ENCODE peak calls at places on chromosomes 12 and 14, in four cellular contexts. B is SK-N-SH, P is K562, I is HepG2. A is an unnamed sample.

GRCh38 chr12:34399631-34400422 is 377.5 kb downstream of the ALG10 start:
- DNase-seq in I (no peak), P (peak), B (peak), A (no peak)

GRCh38 chr14:92493024-92493423 is 20.6 kb upstream of the RIN3 start:
- DNase-seq in B (no peak), P (no peak), I (no peak), A (no peak)

GRCh38 chr12:122886851-122887816 is 8.8 kb downstream of the VPS37B start:
- DNase-seq in B (no peak), I (no peak), P (peak), A (peak)

GRCh38 chr12:56032006-56032405 is 9.7 kb upstream of the RPS26 start:
- DNase-seq in B (no peak), I (no peak), P (no peak), A (no peak)

GRCh38 chr14:68137704-68138619 is 318.4 kb downstream of the RAD51B start:
- DNase-seq in B (peak), I (peak), P (peak), A (peak)

GRCh38 chr12:53069621-53070410 is 9.4 kb downstream of the SPRYD3 start:
- DNase-seq in P (no peak), I (no peak), B (no peak), A (no peak)

GRCh38 chr12:105992849-105993740 is 145.7 kb downstream of the NUAK1 start:
- DNase-seq in P (no peak), I (no peak), B (no peak), A (no peak)

GRCh38 chr12:111034911-111035577 is 114.7 kb upstream of the MYL2 start:
- DNase-seq in P (no peak), B (peak), I (no peak), A (no peak)

GRCh38 chr12:129750426-129750825 is 153.4 kb downstream of the TMEM132D start:
- DNase-seq in P (no peak), I (no peak), B (no peak), A (no peak)

GRCh38 chr12:121088208-121088585 is 44.5 kb upstream of the P2RX7 start:
- DNase-seq in I (no peak), P (no peak), B (no peak), A (no peak)

GRCh38 chr12:104626069-104626690 is 169.4 kb downstream of the CHST11 start:
- DNase-seq in P (no peak), B (no peak), I (no peak), A (no peak)

GRCh38 chr14:77372304-77372841 is 4.5 kb downstream of the TMED8 start:
- DNase-seq in B (no peak), I (peak), P (no peak), A (no peak)

GRCh38 chr14:96929969-96930368 is 132.8 kb downstream of the VRK1 start:
- DNase-seq in B (no peak), P (no peak), I (no peak), A (no peak)

GRCh38 chr14:49946320-49947141 is 53.6 kb downstream of the ARF6 start:
- DNase-seq in I (peak), P (no peak), B (peak), A (no peak)

GRCh38 chr12:101097829-101098580 is 112.0 kb downstream of the SLC5A8 start:
- DNase-seq in B (no peak), P (no peak), I (no peak), A (no peak)

GRCh38 chr14:31122098-31122611 is 85.4 kb downstream of the HECTD1 start:
- DNase-seq in I (no peak), P (no peak), B (no peak), A (no peak)

GRCh38 chr12:100767371-100767770 is 27.2 kb upstream of the ANO4 start:
- DNase-seq in P (no peak), B (no peak), I (no peak), A (no peak)

GRCh38 chr12:96044017-96044985 is 8.9 kb upstream of the LTA4H start:
- DNase-seq in I (no peak), P (no peak), B (no peak), A (no peak)

GRCh38 chr12:46430340-46430948 is 57.9 kb upstream of the SLC38A2 start:
- DNase-seq in B (no peak), I (peak), P (peak), A (peak)

GRCh38 chr12:6372403-6373003 is 2.9 kb downstream of the SCNN1A start:
- DNase-seq in B (no peak), I (peak), P (no peak), A (peak)

GRCh38 chr14:97705976-97706375 is 908.8 kb downstream of the VRK1 start:
- DNase-seq in I (no peak), P (no peak), B (no peak), A (no peak)

GRCh38 chr12:56684745-56685369 is 3.2 kb downstream of the PTGES3 start:
- DNase-seq in I (no peak), P (no peak), B (no peak), A (no peak)

GRCh38 chr12:63922446-63922845 is 77.9 kb downstream of the SRGAP1 start:
- DNase-seq in I (peak), P (no peak), B (no peak), A (peak)

GRCh38 chr14:68807987-68808386 is 15.1 kb upstream of the ZFP36L1 start:
- DNase-seq in B (peak), P (peak), I (no peak), A (no peak)

GRCh38 chr12:3837049-3837448 is 36.1 kb downstream of the PARP11 start:
- DNase-seq in I (no peak), P (no peak), B (no peak), A (no peak)

GRCh38 chr14:96630281-96630680 is 128.1 kb downstream of the PAPOLA start:
- DNase-seq in P (no peak), B (peak), I (no peak), A (no peak)

GRCh38 chr14:68664225-68664681 is 128.6 kb downstream of the ZFP36L1 start:
- DNase-seq in I (no peak), B (no peak), P (no peak), A (no peak)

GRCh38 chr12:95118138-95118787 is 44.8 kb upstream of the NR2C1 start:
- DNase-seq in B (no peak), P (no peak), I (peak), A (no peak)

GRCh38 chr14:53670701-53671100 is 285.9 kb downstream of the BMP4 start:
- DNase-seq in P (no peak), B (no peak), I (peak), A (no peak)

GRCh38 chr12:12507121-12507520 is 55.5 kb downstream of the DUSP16 start:
- DNase-seq in I (no peak), B (no peak), P (no peak), A (no peak)

GRCh38 chr12:94874086-94874985 is 129.2 kb downstream of the NDUFA12 start:
- DNase-seq in P (no peak), B (peak), I (no peak), A (no peak)

GRCh38 chr12:81224626-81225025 is 146.7 kb downstream of the ACSS3 start:
- DNase-seq in P (no peak), I (no peak), B (no peak), A (no peak)

GRCh38 chr14:90658541-90658967 is 157.7 kb downstream of the TTC7B start:
- DNase-seq in P (peak), B (no peak), I (no peak), A (no peak)

GRCh38 chr12:54479421-54479820 is 6.0 kb upstream of the GTSF1 start:
- DNase-seq in I (no peak), B (no peak), P (no peak), A (no peak)

GRCh38 chr14:104140463-104141331 is 2.3 kb downstream of the KIF26A start:
- DNase-seq in P (no peak), I (no peak), B (peak), A (no peak)

GRCh38 chr14:33454022-33454645 is 496.7 kb downstream of the EGLN3 start:
- DNase-seq in B (no peak), I (no peak), P (no peak), A (no peak)
- H3K4me3 ChIP-seq in B (no peak), I (no peak), P (no peak), A (no peak)

GRCh38 chr14:55514819-55515470 is 65.1 kb upstream of the KTN1 start:
- DNase-seq in I (no peak), P (no peak), B (no peak), A (peak)
- TF ChIP-seq ELF1 in I (no peak), P (no peak), B (no peak), A (no peak)

DNA sequence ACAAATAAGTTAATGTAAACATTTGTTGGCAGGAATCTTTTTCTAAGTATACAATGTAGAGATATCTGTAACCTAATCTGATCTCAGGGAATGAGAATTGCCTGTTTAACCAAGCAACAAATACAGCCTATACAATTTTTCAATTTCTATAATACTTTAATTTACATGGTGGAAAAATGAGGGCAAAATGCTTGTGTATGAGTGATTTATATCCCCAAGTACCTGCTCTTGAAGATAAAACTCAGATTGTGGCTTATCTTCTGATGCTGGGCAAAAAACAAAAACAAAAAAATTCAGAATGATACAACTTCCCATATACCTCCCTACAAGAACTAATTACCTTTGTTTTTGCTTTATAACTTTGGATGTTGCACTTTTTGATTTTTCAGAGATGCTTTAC is 2.2 kb downstream of the CNOT2 start:
- DNase-seq in B (no peak), I (no peak), P (no peak), A (no peak)
- H3K4me3 ChIP-seq in B (peak), I (no peak), P (no peak), A (no peak)

DNA sequence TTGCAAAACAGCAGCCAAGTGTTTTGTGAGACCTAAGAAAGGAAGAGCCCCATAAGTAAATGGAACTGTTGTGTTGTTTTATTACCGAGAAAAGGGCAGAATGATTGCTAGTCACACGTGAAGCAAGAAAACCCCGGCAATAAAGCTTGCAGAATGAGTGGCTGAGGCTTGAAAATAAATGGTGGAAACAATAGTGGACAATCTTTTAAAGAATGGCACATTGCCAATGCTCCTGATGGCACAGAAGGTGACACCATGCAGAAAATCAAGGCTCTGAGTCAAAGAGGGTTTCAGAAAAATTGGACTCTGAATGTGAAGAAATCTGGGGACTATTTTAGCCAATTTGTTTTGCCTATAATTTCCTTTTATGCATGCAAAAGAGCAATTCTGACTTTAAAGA is 4.0 kb upstream of the AQP2 start:
- DNase-seq in I (no peak), P (no peak), B (no peak), A (no peak)
- TF ChIP-seq ELF1 in I (no peak), P (no peak), B (no peak), A (no peak)

GRCh38 chr14:52051861-52052260 is 17.0 kb downstream of the NID2 start:
- DNase-seq in B (no peak), I (no peak), P (no peak), A (no peak)
- H3K4me3 ChIP-seq in B (no peak), I (no peak), P (no peak), A (no peak)

GRCh38 chr12:51895378-51896135 is 7.7 kb downstream of the ANKRD33 start:
- DNase-seq in B (peak), P (no peak), I (no peak), A (no peak)
- TF ChIP-seq ELF1 in B (no peak), P (no peak), I (no peak), A (no peak)

GRCh38 chr14:103033744-103034143 is 23.6 kb downstream of the CDC42BPB start:
- DNase-seq in P (no peak), B (no peak), I (no peak), A (no peak)
- H3K4me3 ChIP-seq in P (no peak), B (no peak), I (no peak), A (no peak)

GRCh38 chr12:124993568-124994434 is at the start of gene BRI3BP:
- DNase-seq in B (peak), P (peak), I (peak), A (no peak)
- TF ChIP-seq ELF1 in B (no peak), P (no peak), I (no peak), A (no peak)

GRCh38 chr14:65423986-65424385 is 11.5 kb downstream of the FUT8 start:
- DNase-seq in P (no peak), B (no peak), I (no peak), A (no peak)

GRCh38 chr14:65419593-65420252 is 7.2 kb downstream of the FUT8 start:
- DNase-seq in P (no peak), I (no peak), B (no peak), A (no peak)

GRCh38 chr14:65424531-65424930 is 12.0 kb downstream of the FUT8 start:
- DNase-seq in B (no peak), I (no peak), P (no peak), A (no peak)

GRCh38 chr14:65421201-65421981 is 8.9 kb downstream of the FUT8 start:
- DNase-seq in I (no peak), P (no peak), B (no peak), A (no peak)

GRCh38 chr14:65422093-65422834 is 9.7 kb downstream of the FUT8 start:
- DNase-seq in B (no peak), I (no peak), P (no peak), A (no peak)
- H3K4me3 ChIP-seq in B (peak), I (no peak), P (no peak), A (no peak)

GRCh38 chr14:101250948-101251811 is 310.1 kb upstream of the DIO3 start:
- DNase-seq in B (peak), P (no peak), I (no peak), A (no peak)

GRCh38 chr14:101251812-101252442 is 309.4 kb upstream of the DIO3 start:
- DNase-seq in I (no peak), B (peak), P (no peak), A (no peak)

GRCh38 chr14:101253948-101254347 is 307.3 kb upstream of the DIO3 start:
- DNase-seq in B (peak), P (no peak), I (no peak), A (no peak)

GRCh38 chr14:101250336-101250947 is 310.9 kb upstream of the DIO3 start:
- DNase-seq in P (no peak), I (no peak), B (peak), A (no peak)

DNA sequence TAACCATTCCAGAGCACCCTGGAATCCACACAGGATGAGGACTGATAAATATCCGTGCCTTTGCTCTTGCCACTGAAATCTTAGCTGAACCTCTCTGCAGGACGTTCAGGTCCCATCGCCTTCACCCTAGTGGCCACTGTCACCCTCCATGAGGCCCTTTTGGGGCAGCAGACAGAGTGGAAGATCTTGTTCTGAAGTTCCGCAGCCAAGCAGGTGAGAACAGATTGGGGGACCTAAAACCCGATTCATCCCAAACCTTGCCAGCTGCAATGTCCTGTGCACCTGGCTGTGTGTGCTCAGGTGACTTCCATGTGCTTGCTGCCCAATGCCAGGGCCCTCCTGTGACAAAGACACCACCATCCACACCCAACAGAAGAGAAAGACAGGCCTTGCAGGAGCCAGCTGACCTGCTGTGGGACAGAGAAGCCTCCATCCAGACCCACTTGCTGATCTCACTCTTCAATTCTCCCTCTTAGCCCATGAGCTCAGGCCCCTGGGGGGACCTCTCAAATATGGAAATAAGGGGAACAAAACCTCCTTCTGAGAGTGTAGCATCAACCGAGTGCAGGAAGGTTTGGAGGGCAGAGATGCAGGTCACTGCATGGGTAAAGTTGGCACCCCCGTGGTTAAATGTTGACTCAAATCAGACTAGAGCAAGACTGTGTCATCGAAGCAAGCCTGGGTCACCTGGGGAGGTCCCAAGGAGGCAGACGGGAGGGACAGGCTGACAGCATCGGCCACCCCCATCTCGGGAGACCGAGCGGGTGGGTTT is 308.7 kb upstream of the DIO3 start:
- DNase-seq in I (no peak), B (peak), P (no peak), A (no peak)
- TF ChIP-seq ELF1 in I (no peak), B (no peak), P (no peak), A (no peak)